ENCODE peak calls at places on chromosomes 11 and 22, in five cellular contexts. I is T-helper 1 cell, A is IMR-90, Q is mucosa of gallbladder, J is AG09309. N is an unnamed sample.

GRCh38 chr11:118206612-118207031 is 18.2 kb downstream of the JAML start:
- DNase-seq in I (no peak), A (no peak), Q (no peak), J (no peak), N (no peak)

GRCh38 chr11:95659088-95659487 is 130.5 kb downstream of the FAM76B start:
- DNase-seq in I (no peak), A (peak), Q (no peak), J (no peak), N (no peak)

GRCh38 chr11:488062-488461 is 19.0 kb downstream of the RNH1 start:
- DNase-seq in I (no peak), A (no peak), Q (no peak), J (no peak), N (no peak)

GRCh38 chr22:32564170-32565001 is 89.8 kb downstream of the FBXO7 start:
- DNase-seq in I (no peak), A (peak), Q (no peak), J (no peak), N (no peak)

GRCh38 chr11:106621479-106621878 is 396.8 kb downstream of the GUCY1A2 start:
- DNase-seq in I (no peak), A (no peak), Q (no peak), J (no peak), N (no peak)

GRCh38 chr22:22431271-22432220 is 77.0 kb downstream of the ZNF280B start:
- DNase-seq in I (no peak), A (peak), Q (peak), J (peak), N (peak)

GRCh38 chr11:77201991-77202841 is 74.2 kb downstream of the MYO7A start:
- DNase-seq in I (no peak), A (no peak), Q (no peak), J (no peak), N (no peak)

GRCh38 chr11:108872781-108873291 is 208.0 kb downstream of the DDX10 start:
- DNase-seq in I (no peak), A (peak), Q (no peak), J (no peak), N (no peak)

GRCh38 chr22:44024288-44024908 is at the start of gene PARVB:
- DNase-seq in I (no peak), A (no peak), Q (no peak), J (no peak), N (peak)

GRCh38 chr22:25402160-25402500 is 162.3 kb upstream of the GRK3 start:
- DNase-seq in I (no peak), A (no peak), Q (no peak), J (no peak), N (no peak)

GRCh38 chr22:44942979-44943700 is 66.7 kb downstream of the PHF21B start:
- DNase-seq in I (no peak), A (no peak), Q (no peak), J (no peak), N (no peak)

GRCh38 chr11:18721576-18722292 is 4.3 kb downstream of the IGSF22 start:
- DNase-seq in I (no peak), A (peak), Q (peak), J (no peak), N (no peak)

GRCh38 chr11:65425105-65425970 is 2.7 kb downstream of the NEAT1 start:
- DNase-seq in I (peak), A (peak), Q (no peak), J (peak), N (peak)

GRCh38 chr11:22343411-22344032 is 5.3 kb downstream of the SLC17A6 start:
- DNase-seq in I (no peak), A (no peak), Q (no peak), J (no peak), N (no peak)

GRCh38 chr22:29339381-29340235 is 24.1 kb upstream of the RASL10A start:
- DNase-seq in I (no peak), A (no peak), Q (no peak), J (no peak), N (no peak)

GRCh38 chr11:62108017-62108750 is 15.6 kb upstream of the INCENP start:
- DNase-seq in I (no peak), A (peak), Q (peak), J (peak), N (no peak)

GRCh38 chr11:102138677-102139076 is 28.4 kb downstream of the YAP1 start:
- DNase-seq in I (no peak), A (peak), Q (no peak), J (no peak), N (no peak)

GRCh38 chr11:102495161-102496042 is 35.1 kb downstream of the MMP7 start:
- DNase-seq in I (no peak), A (peak), Q (peak), J (peak), N (no peak)

GRCh38 chr11:134613646-134614045 is 201.6 kb upstream of the B3GAT1 start:
- DNase-seq in I (no peak), A (no peak), Q (no peak), J (no peak), N (no peak)

GRCh38 chr11:111307472-111308108 is 9.2 kb downstream of the POU2AF3 start:
- DNase-seq in I (no peak), A (no peak), Q (no peak), J (no peak), N (no peak)

GRCh38 chr11:106160494-106160893 is 83.0 kb downstream of the AASDHPPT start:
- DNase-seq in I (no peak), A (no peak), Q (no peak), J (no peak), N (no peak)